ENCODE peak calls at places on chromosome 2, in six cellular contexts. One of them, this sample, is unnamed.

GRCh38 chr2:155622443-155622842 is 710.1 kb downstream of the NR4A2 start:
- DNase-seq in left ventricle myocardium inferior: no peak
- DNase-seq in OCI-M1: no peak
- DNase-seq in midbrain: no peak
- DNase-seq in DND-41: no peak
- DNase-seq in foreskin fibroblast: no peak
- DNase-seq in this sample: no peak

GRCh38 chr2:74428675-74429074 is 7.1 kb downstream of the WDR54 start:
- DNase-seq in DND-41: no peak
- DNase-seq in midbrain: no peak
- DNase-seq in OCI-M1: no peak
- DNase-seq in foreskin fibroblast: no peak
- DNase-seq in left ventricle myocardium inferior: no peak
- DNase-seq in this sample: no peak

GRCh38 chr2:240480834-240481623 is 45.6 kb downstream of the GPC1 start:
- DNase-seq in left ventricle myocardium inferior: no peak
- DNase-seq in DND-41: peak
- DNase-seq in foreskin fibroblast: no peak
- DNase-seq in midbrain: no peak
- DNase-seq in OCI-M1: no peak
- DNase-seq in this sample: no peak

GRCh38 chr2:101627284-101628049 is 70.0 kb upstream of the MAP4K4 start:
- DNase-seq in midbrain: no peak
- DNase-seq in DND-41: no peak
- DNase-seq in foreskin fibroblast: no peak
- DNase-seq in left ventricle myocardium inferior: no peak
- DNase-seq in OCI-M1: no peak
- DNase-seq in this sample: no peak

GRCh38 chr2:201401815-201402214 is 44.7 kb upstream of the FLACC1 start:
- DNase-seq in left ventricle myocardium inferior: no peak
- DNase-seq in midbrain: no peak
- DNase-seq in foreskin fibroblast: no peak
- DNase-seq in DND-41: no peak
- DNase-seq in OCI-M1: no peak
- DNase-seq in this sample: no peak

GRCh38 chr2:27076323-27076722 is 2.1 kb upstream of the EMILIN1 start:
- DNase-seq in midbrain: no peak
- DNase-seq in DND-41: no peak
- DNase-seq in OCI-M1: no peak
- DNase-seq in foreskin fibroblast: no peak
- DNase-seq in left ventricle myocardium inferior: no peak
- DNase-seq in this sample: no peak

GRCh38 chr2:9095690-9096089 is 92.2 kb upstream of the MBOAT2 start:
- DNase-seq in midbrain: peak
- DNase-seq in left ventricle myocardium inferior: peak
- DNase-seq in foreskin fibroblast: no peak
- DNase-seq in OCI-M1: no peak
- DNase-seq in DND-41: no peak
- DNase-seq in this sample: no peak

GRCh38 chr2:67772216-67773180 is 290.3 kb downstream of the C1D start:
- DNase-seq in DND-41: no peak
- DNase-seq in left ventricle myocardium inferior: no peak
- DNase-seq in midbrain: no peak
- DNase-seq in foreskin fibroblast: no peak
- DNase-seq in OCI-M1: no peak
- DNase-seq in this sample: no peak

GRCh38 chr2:206635016-206635415 is 7.3 kb upstream of the FAM237A start:
- DNase-seq in midbrain: no peak
- DNase-seq in DND-41: no peak
- DNase-seq in foreskin fibroblast: no peak
- DNase-seq in left ventricle myocardium inferior: no peak
- DNase-seq in OCI-M1: no peak
- DNase-seq in this sample: no peak

GRCh38 chr2:200615247-200615646 is 29.4 kb downstream of the AOX1 start:
- DNase-seq in OCI-M1: no peak
- DNase-seq in midbrain: no peak
- DNase-seq in foreskin fibroblast: peak
- DNase-seq in DND-41: no peak
- DNase-seq in left ventricle myocardium inferior: no peak
- DNase-seq in this sample: no peak

GRCh38 chr2:42590176-42590575 is 21.7 kb downstream of the MTA3 start:
- DNase-seq in foreskin fibroblast: no peak
- DNase-seq in left ventricle myocardium inferior: no peak
- DNase-seq in midbrain: no peak
- DNase-seq in OCI-M1: no peak
- DNase-seq in DND-41: no peak
- DNase-seq in this sample: no peak

GRCh38 chr2:119366161-119366648 is 429 bp downstream of the C2orf76 start:
- DNase-seq in left ventricle myocardium inferior: no peak
- DNase-seq in midbrain: no peak
- DNase-seq in OCI-M1: peak
- DNase-seq in DND-41: no peak
- DNase-seq in foreskin fibroblast: peak
- DNase-seq in this sample: no peak

GRCh38 chr2:16102287-16102975 is 162.1 kb downstream of the MYCN start:
- DNase-seq in OCI-M1: no peak
- DNase-seq in DND-41: no peak
- DNase-seq in left ventricle myocardium inferior: no peak
- DNase-seq in midbrain: no peak
- DNase-seq in foreskin fibroblast: no peak
- DNase-seq in this sample: no peak

GRCh38 chr2:122516775-122517174 is 761.3 kb downstream of the TSN start:
- DNase-seq in left ventricle myocardium inferior: no peak
- DNase-seq in midbrain: no peak
- DNase-seq in foreskin fibroblast: no peak
- DNase-seq in OCI-M1: no peak
- DNase-seq in DND-41: no peak
- DNase-seq in this sample: no peak

GRCh38 chr2:165401285-165401852 is 68.1 kb upstream of the CSRNP3 start:
- DNase-seq in foreskin fibroblast: peak
- DNase-seq in left ventricle myocardium inferior: no peak
- DNase-seq in midbrain: peak
- DNase-seq in DND-41: peak
- DNase-seq in OCI-M1: peak
- DNase-seq in this sample: no peak

GRCh38 chr2:100182494-100183355 is 40.3 kb upstream of the AFF3 start:
- DNase-seq in DND-41: no peak
- DNase-seq in OCI-M1: no peak
- DNase-seq in foreskin fibroblast: no peak
- DNase-seq in midbrain: no peak
- DNase-seq in left ventricle myocardium inferior: peak
- DNase-seq in this sample: no peak

GRCh38 chr2:179021258-179021657 is 28.7 kb downstream of the CCDC141 start:
- DNase-seq in OCI-M1: no peak
- DNase-seq in midbrain: no peak
- DNase-seq in left ventricle myocardium inferior: no peak
- DNase-seq in DND-41: no peak
- DNase-seq in foreskin fibroblast: no peak
- DNase-seq in this sample: no peak

GRCh38 chr2:172074254-172074653 is 11.1 kb upstream of the DLX1 start:
- DNase-seq in OCI-M1: no peak
- DNase-seq in DND-41: no peak
- DNase-seq in left ventricle myocardium inferior: no peak
- DNase-seq in foreskin fibroblast: no peak
- DNase-seq in midbrain: no peak
- DNase-seq in this sample: no peak

This sample was measured in activated T-helper 1 cell treated with anti-CD3 and anti-CD28 coated beads, Interleukin-12 subunit alpha, Interleukin-12 subunit beta, Interleukin-2, Interleukin-4 antibody, amounts not matched to agents 30 ng/mL and 10 ng/mL and 1 ng/mL, durations not matched to agents 14 hours and 24 hours and 36 hours.